ENCODE peak calls at places on chromosomes 4 and X, in ten cellular contexts. Y is fibroblast of mammary gland; Q is effector memory CD8-positive, alpha-beta T cell; R is AG09319; X is GM23248; H is LoVo; D is K562; U is RPMI8226; B is HCT116; G is iPS-NIHi11. P is an unnamed sample.

GRCh38 chrX:45760187-45760742 is 559.6 kb upstream of the DIPK2B start:
- DNase-seq in Y (no peak), Q (no peak), R (no peak), X (no peak), H (no peak), D (no peak), U (no peak), B (no peak), G (no peak), P (no peak)

GRCh38 chr4:156939801-156940200 is 31.8 kb downstream of the PDGFC start:
- DNase-seq in Y (peak; percentile 62), Q (no peak), R (no peak), X (peak; percentile 53), H (no peak), D (no peak), U (no peak), B (no peak), G (no peak), P (no peak)

GRCh38 chr4:139786494-139787354 is 121.1 kb downstream of the MGST2 start:
- DNase-seq in Y (no peak), Q (no peak), R (no peak), X (no peak), H (no peak), D (no peak), U (no peak), B (no peak), G (no peak), P (no peak)

GRCh38 chrX:3271485-3272186 is 74.8 kb downstream of the MXRA5 start:
- DNase-seq in Y (peak; percentile 60), Q (no peak), R (peak; percentile 42), X (peak; percentile 76), H (no peak), D (no peak), U (no peak), B (no peak), G (no peak), P (no peak)

GRCh38 chrX:141857479-141857878 is 19.4 kb downstream of the MAGEC3 start:
- DNase-seq in Y (no peak), Q (no peak), R (no peak), X (no peak), H (no peak), D (no peak), U (no peak), B (no peak), G (no peak), P (no peak)

GRCh38 chrX:53561912-53562311 is 124.6 kb downstream of the HUWE1 start:
- DNase-seq in Y (no peak), Q (no peak), R (no peak), X (no peak), H (no peak), D (no peak), U (no peak), B (no peak), G (no peak), P (no peak)

GRCh38 chr4:95215991-95216605 is 332.7 kb downstream of the UNC5C start:
- DNase-seq in Y (peak; percentile 58), Q (no peak), R (no peak), X (peak; percentile 37), H (no peak), D (no peak), U (no peak), B (no peak), G (no peak), P (no peak)

GRCh38 chr4:124703154-124703553 is 9.4 kb downstream of the ANKRD50 start:
- DNase-seq in Y (no peak), Q (no peak), R (no peak), X (no peak), H (no peak), D (no peak), U (no peak), B (no peak), G (no peak), P (no peak)

GRCh38 chrX:110847334-110847733 is 51.7 kb upstream of the CHRDL1 start:
- DNase-seq in Y (peak; percentile 75), Q (peak; percentile 4), R (peak; percentile 27), X (peak; percentile 55), H (peak; percentile 37), D (peak; percentile 49), U (peak; percentile 63), B (peak; percentile 37), G (peak; percentile 42), P (peak; percentile 45)

GRCh38 chr4:175671491-175671934 is 140.6 kb downstream of the GPM6A start:
- DNase-seq in Y (no peak), Q (no peak), R (no peak), X (no peak), H (no peak), D (no peak), U (peak; percentile 3), B (no peak), G (peak; percentile 61), P (no peak)

GRCh38 chr4:24690436-24690835 is 104.9 kb upstream of the SOD3 start:
- DNase-seq in Y (peak; percentile 57), Q (no peak), R (peak; percentile 52), X (peak; percentile 60), H (no peak), D (no peak), U (no peak), B (no peak), G (no peak), P (no peak)

GRCh38 chr4:112296949-112297483 is at the start of gene ALPK1:
- DNase-seq in Y (peak; percentile 93), Q (no peak), R (peak; percentile 82), X (peak; percentile 92), H (peak; percentile 83), D (peak; percentile 17), U (peak; percentile 36), B (peak; percentile 88), G (peak; percentile 52), P (no peak)

GRCh38 chr4:52853351-52853750 is 8.8 kb upstream of the RASL11B start:
- DNase-seq in Y (peak; percentile 59), Q (no peak), R (peak; percentile 12), X (peak; percentile 70), H (no peak), D (no peak), U (no peak), B (no peak), G (no peak), P (no peak)